ENCODE peak calls at places on chromosomes 16 and 17, in eight cellular contexts. O is AG04449, I is epithelial cell of esophagus, W is cardiac fibroblast, N is body of pancreas, Q is AG04450, P is nephron progenitor cell, B is fibroblast of lung. R is an unnamed sample.

GRCh38 chr16:1743376-1744337 is 27.7 kb downstream of the NME3 start:
- DNase-seq in O (no peak), Q (no peak), W (no peak), I (no peak), P (no peak), B (no peak), N (no peak), R (no peak)

GRCh38 chr17:56505154-56505756 is 88.2 kb upstream of the NOG start:
- DNase-seq in P (no peak), N (no peak), B (no peak), W (no peak), I (no peak), O (no peak), Q (no peak), R (no peak)

GRCh38 chr17:29027521-29027920 is 15.4 kb upstream of the PIPOX start:
- DNase-seq in W (no peak), O (no peak), N (no peak), B (no peak), P (no peak), I (no peak), Q (no peak), R (no peak)

GRCh38 chr16:76226011-76226410 is 51.2 kb upstream of the CNTNAP4 start:
- DNase-seq in B (no peak), W (no peak), I (no peak), Q (no peak), P (no peak), O (no peak), N (no peak), R (no peak)

GRCh38 chr16:63938661-63939060 is 1183.2 kb downstream of the CDH11 start:
- DNase-seq in O (no peak), Q (no peak), P (no peak), B (peak; percentile 18), N (no peak), I (no peak), W (no peak), R (no peak)

GRCh38 chr16:58039829-58040495 is 14.4 kb downstream of the MMP15 start:
- DNase-seq in O (no peak), Q (no peak), I (no peak), B (no peak), P (no peak), N (no peak), W (no peak), R (no peak)

GRCh38 chr17:36885161-36885735 is 52.0 kb upstream of the LHX1 start:
- DNase-seq in I (no peak), B (peak; percentile 55), W (peak; percentile 42), O (no peak), N (no peak), P (no peak), Q (no peak), R (no peak)

GRCh38 chr16:27468941-27469531 is 67.1 kb downstream of the IL21R start:
- DNase-seq in P (no peak), I (no peak), O (no peak), N (no peak), Q (no peak), B (no peak), W (no peak), R (no peak)

GRCh38 chr17:45867702-45868101 is 23.0 kb downstream of the SPPL2C start:
- DNase-seq in Q (no peak), N (no peak), I (no peak), P (no peak), B (no peak), W (no peak), O (no peak), R (no peak)

GRCh38 chr16:84262939-84263338 is 23.1 kb upstream of the KCNG4 start:
- DNase-seq in N (no peak), I (no peak), O (no peak), B (no peak), Q (no peak), W (no peak), P (no peak), R (no peak)

GRCh38 chr16:21663889-21664647 is at the start of gene OTOA:
- DNase-seq in N (no peak), P (peak; percentile 34), I (no peak), W (no peak), O (no peak), Q (no peak), B (no peak), R (no peak)

GRCh38 chr17:18920911-18921441 is 31.0 kb upstream of the SLC5A10 start:
- DNase-seq in N (no peak), B (peak; percentile 58), P (no peak), W (no peak), O (no peak), I (peak; percentile 53), Q (no peak), R (no peak)

GRCh38 chr17:81858170-81858966 is 2.0 kb downstream of the P4HB start:
- DNase-seq in Q (no peak), W (no peak), I (no peak), O (no peak), B (no peak), P (no peak), N (no peak), R (no peak)

GRCh38 chr17:77207689-77208216 is 67.0 kb downstream of the SEC14L1 start:
- DNase-seq in W (no peak), N (no peak), P (no peak), B (no peak), Q (no peak), I (no peak), O (no peak), R (no peak)
- TF ChIP-seq CTCF in W (no peak), N (no peak), P (no peak), B (no peak), Q (no peak), I (no peak), O (no peak), R (no peak)

GRCh38 chr17:76124582-76125390 is 16.3 kb downstream of the FOXJ1 start:
- DNase-seq in B (no peak), N (no peak), I (no peak), P (no peak), W (no peak), Q (no peak), O (no peak), R (no peak)

GRCh38 chr17:76125391-76125675 is 15.7 kb downstream of the FOXJ1 start:
- DNase-seq in I (no peak), Q (no peak), N (no peak), O (no peak), B (no peak), W (no peak), P (no peak), R (no peak)

GRCh38 chr17:76123127-76123499 is 17.9 kb downstream of the FOXJ1 start:
- DNase-seq in I (no peak), O (no peak), B (no peak), W (no peak), Q (no peak), P (no peak), N (no peak), R (no peak)

GRCh38 chr17:76123749-76124581 is 17.1 kb downstream of the FOXJ1 start:
- DNase-seq in P (no peak), B (no peak), W (no peak), O (no peak), I (no peak), Q (no peak), N (no peak), R (no peak)

GRCh38 chr17:76125922-76126321 is 15.1 kb downstream of the FOXJ1 start:
- DNase-seq in N (no peak), I (no peak), Q (no peak), P (no peak), W (no peak), O (no peak), B (no peak), R (no peak)
- TF ChIP-seq CTCF in N (no peak), I (no peak), Q (no peak), P (no peak), W (no peak), O (no peak), B (no peak), R (no peak)

DNA sequence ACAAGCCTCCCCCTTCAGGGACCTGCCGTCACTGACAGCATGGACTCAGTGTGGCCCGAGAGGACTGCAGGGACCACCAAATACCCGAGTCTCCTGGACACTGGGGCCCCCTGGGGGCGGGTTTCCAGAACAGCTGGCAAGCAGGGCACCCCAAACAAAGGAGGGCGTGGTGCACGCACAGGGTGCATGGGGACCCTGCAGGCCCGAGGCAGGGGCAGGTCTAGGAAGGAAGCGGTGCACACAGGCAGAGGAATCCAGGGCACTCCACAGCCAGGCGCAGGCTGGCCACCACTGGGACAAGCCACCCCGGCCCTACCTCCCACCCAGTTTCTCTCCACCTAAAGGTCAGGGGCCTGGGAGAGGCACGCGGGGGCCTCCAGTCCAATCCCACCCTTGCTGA is 28.7 kb upstream of the ENPP7 start:
- DNase-seq in Q (no peak), W (no peak), P (peak; percentile 39), N (no peak), B (no peak), O (no peak), I (no peak), R (no peak)
- TF ChIP-seq CTCF in Q (no peak), W (no peak), P (peak; percentile 24), N (no peak), B (no peak), O (no peak), I (no peak), R (no peak)

DNA sequence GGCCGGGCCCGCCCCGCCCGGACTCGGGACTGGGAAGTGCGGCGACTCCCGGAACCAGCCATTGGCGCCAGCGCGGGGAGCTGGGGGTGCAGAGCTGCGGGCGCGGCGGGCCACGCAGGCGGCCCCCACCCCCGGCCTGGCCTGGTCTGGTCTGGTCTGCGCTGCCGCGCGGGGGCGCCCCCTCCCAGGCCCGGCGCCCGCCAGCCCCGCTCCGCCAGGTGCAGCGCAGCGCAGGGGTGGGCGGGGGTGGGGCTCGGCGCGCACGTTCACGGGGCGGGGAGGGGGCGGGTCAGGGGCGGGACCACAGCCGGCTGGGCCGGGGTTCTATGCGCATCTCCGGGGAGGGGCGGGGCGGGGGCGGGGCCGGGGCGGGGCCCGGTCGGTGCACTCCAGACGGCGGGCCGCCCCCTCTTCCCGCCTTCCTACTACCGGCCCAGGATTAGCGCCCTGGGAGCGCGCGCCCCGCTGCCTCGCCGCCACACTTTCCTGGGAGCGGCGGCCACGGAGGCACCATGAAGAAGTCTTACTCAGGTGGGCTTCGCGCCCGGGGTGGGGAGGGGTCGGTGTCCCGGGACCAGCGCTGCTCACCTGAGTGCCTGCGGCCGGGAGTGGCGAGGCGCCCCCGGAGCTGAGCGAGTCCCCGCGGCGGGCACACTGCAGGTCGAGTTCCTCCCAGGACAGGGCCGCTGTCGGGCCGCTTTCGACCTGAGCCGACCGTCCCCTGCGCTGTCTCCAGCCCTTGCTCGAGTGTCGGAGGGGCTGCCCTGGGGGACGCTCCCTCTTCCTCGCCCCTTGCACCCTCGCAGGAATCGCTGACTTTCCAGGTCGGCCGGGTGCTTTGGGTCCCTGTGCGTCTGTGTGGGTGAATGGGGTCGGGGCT is 140.5 kb downstream of the SEC14L1 start:
- DNase-seq in B (peak; percentile 45), W (peak; percentile 65), O (no peak), Q (no peak), P (peak; percentile 74), I (peak; percentile 81), N (peak; percentile 75), R (no peak)
- TF ChIP-seq CTCF in B (no peak), W (no peak), O (peak; percentile 6), Q (no peak), P (no peak), I (no peak), N (peak; percentile 64), R (no peak)